ENCODE peak calls at places on chromosomes 6 and 20, in five cellular contexts. S, E, F, H and P are unnamed samples.

GRCh38 chr6:38604700-38605099 is 35.0 kb downstream of the BTBD9 start:
- DNase-seq in S (peak), H (no peak), E (peak), F (no peak), P (peak)

GRCh38 chr6:22306741-22307466 is 10.1 kb upstream of the PRL start:
- DNase-seq in H (no peak), E (no peak), S (no peak), F (no peak), P (no peak)

GRCh38 chr6:155333414-155333813 is 19.1 kb upstream of the TFB1M start:
- DNase-seq in S (no peak), H (peak), F (no peak), E (no peak), P (no peak)

GRCh38 chr6:107665386-107665785 is 158.7 kb downstream of the SCML4 start:
- DNase-seq in E (no peak), F (no peak), S (no peak), H (no peak), P (peak)

GRCh38 chr6:126657556-126658129 is 317.7 kb downstream of the CENPW start:
- DNase-seq in E (peak), F (no peak), S (peak), H (no peak), P (peak)

GRCh38 chr6:331622-332521 is 39.6 kb downstream of the DUSP22 start:
- DNase-seq in E (no peak), S (no peak), H (peak), F (no peak), P (no peak)

GRCh38 chr6:81148726-81149125 is 603.8 kb downstream of the TENT5A start:
- DNase-seq in H (no peak), F (no peak), E (no peak), S (no peak), P (no peak)

GRCh38 chr6:140434761-140435160 is 1060.3 kb upstream of the CITED2 start:
- DNase-seq in H (no peak), E (no peak), F (no peak), S (no peak), P (peak)

GRCh38 chr6:93794161-93794560 is 374.8 kb upstream of the EPHA7 start:
- DNase-seq in F (no peak), H (no peak), S (no peak), E (no peak), P (no peak)

DNA sequence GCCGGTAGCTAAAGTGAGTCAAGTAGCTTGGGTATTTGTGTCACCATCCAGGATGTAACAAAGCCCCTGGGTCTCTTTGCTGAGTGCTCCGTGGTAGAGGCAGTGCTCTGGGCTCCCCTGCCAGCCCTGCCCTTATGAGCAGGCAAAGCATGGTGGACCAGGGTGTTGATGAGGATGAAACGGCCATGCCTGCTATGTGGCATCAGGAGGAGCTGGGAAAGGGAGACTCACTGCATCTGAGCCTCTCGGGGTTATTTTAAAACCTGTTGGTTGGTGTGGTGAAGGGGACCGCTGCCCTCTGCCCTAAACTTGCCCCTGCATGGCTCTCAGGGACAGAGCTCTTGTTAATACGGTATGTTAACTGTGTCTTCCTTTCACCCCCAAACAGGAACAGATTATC is 143.1 kb downstream of the DTNBP1 start:
- DNase-seq in S (no peak), E (no peak), H (no peak), F (no peak), P (no peak)
- H3K4me2 ChIP-seq in S (no peak), E (no peak), H (no peak), F (no peak), P (no peak)

DNA sequence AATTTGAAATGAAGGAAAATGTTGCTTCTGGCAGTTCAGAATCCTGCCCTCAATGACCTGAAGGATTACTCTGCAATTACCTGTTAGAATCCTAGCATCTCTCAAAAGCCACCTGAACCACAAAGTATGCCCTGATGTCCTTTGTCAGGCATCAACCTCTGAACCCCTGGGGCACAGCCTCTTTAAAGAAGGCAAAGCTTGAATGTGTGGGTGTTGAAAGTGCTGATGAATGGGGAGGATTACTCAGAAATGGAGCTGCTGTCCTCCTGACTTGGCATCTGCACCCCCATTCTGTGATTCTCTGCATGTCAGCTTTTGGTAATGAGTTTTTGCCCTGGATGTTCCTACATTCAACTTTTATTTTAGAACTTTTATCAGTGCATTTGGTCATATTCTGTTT is 179.2 kb downstream of the PKHD1 start:
- DNase-seq in S (no peak), F (no peak), E (no peak), H (no peak), P (no peak)
- TF ChIP-seq BHLHE40 in S (no peak), F (no peak), E (no peak), H (no peak), P (no peak)

GRCh38 chr20:36644713-36645109 is 1.3 kb downstream of the SLA2 start:
- DNase-seq in H (no peak), E (no peak), F (no peak), S (no peak), P (no peak)

GRCh38 chr20:36645353-36645752 is 643 bp downstream of the SLA2 start:
- DNase-seq in S (no peak), H (no peak), E (no peak), F (no peak), P (no peak)

GRCh38 chr20:36647194-36648121 is 1.5 kb upstream of the SLA2 start:
- DNase-seq in E (peak), H (no peak), F (no peak), S (no peak), P (no peak)

GRCh38 chr20:36645998-36646397 is at the start of gene SLA2:
- DNase-seq in E (no peak), H (no peak), S (no peak), F (no peak), P (no peak)

DNA sequence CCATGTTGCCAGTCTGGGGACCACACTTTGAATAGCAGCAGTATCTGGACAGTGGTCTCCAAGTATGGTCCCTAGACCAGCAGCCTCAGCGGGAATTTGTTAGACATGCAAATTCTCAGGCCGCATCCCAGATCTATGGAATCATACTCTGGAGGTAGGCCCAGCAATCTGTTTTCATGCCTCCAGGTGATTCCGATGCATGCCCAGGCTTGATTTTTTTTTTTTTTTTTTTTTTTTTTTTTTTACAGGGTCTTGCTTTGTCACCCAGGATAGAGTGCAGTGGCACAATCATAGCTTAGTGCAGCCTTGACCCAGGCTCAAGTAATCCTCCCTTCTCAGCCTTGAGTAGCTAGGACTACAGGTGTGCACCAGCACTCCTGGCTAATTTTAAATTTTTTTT is 682 bp upstream of the SLA2 start:
- DNase-seq in E (no peak), H (no peak), F (no peak), S (no peak), P (no peak)
- H3K4me2 ChIP-seq in E (no peak), H (no peak), F (no peak), S (no peak), P (no peak)

GRCh38 chr6:43900560-43901329 is 130.7 kb downstream of the VEGFA start:
- DNase-seq in H (no peak), E (peak), F (no peak), S (no peak), P (no peak)
- TF ChIP-seq BHLHE40 in H (no peak), E (no peak), F (no peak), S (no peak), P (no peak)

GRCh38 chr6:26158581-26159416 is 71.6 kb downstream of the HFE start:
- DNase-seq in S (peak), F (peak), H (peak), E (no peak), P (peak)

GRCh38 chr6:26156105-26156849 is 69.0 kb downstream of the HFE start:
- DNase-seq in S (peak), E (peak), H (peak), F (peak), P (peak)

GRCh38 chr6:26157838-26158580 is 70.8 kb downstream of the HFE start:
- DNase-seq in H (peak), S (peak), E (peak), F (peak), P (peak)

GRCh38 chr6:26156850-26157149 is 69.6 kb downstream of the HFE start:
- DNase-seq in E (no peak), F (no peak), S (no peak), H (no peak), P (no peak)

DNA sequence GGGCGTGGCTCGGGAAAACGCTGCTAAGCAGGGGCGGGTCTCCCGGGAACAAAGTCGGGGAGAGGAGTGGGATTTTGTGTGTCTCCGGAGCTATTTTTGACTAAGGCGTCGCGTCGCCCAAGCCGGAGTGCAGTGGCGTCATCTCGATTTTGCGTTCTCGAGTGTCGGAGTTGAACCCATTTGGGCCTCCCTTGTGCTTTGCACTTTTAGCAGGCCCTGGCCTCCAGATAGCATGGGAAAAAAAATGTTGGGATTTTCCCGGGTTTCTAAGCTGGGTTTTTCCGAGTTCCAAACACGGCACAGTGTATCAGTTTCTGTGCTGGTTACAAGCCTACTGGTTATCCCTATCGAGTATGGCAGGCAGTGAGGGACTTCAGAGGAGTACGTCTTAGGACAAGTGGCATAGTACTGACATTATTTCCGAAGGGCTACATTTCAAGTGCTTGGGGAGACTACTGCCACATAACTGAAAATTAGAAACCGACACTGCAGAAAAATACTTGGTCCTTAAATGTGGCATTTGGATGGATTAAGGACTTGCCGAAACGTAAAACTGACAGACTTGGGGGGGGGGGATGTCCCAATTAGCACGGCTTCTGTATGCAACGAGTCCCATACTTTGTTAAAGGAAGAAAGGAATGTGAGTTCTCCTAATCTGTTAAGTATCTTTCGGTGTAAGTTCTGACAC is 70.1 kb downstream of the HFE start:
- DNase-seq in S (no peak), F (peak), E (no peak), H (no peak), P (peak)
- H3K4me2 ChIP-seq in S (peak), F (peak), E (peak), H (peak), P (peak)

GRCh38 chr6:104881964-104882668 is 22.4 kb upstream of the HACE1 start:
- DNase-seq in F (no peak), H (no peak), E (no peak), S (no peak), P (no peak)

GRCh38 chr6:104884867-104885517 is 25.3 kb upstream of the HACE1 start:
- DNase-seq in E (no peak), H (no peak), F (no peak), S (no peak), P (no peak)

GRCh38 chr6:104885518-104886043 is 25.9 kb upstream of the HACE1 start:
- DNase-seq in F (no peak), S (no peak), E (no peak), H (no peak), P (no peak)

GRCh38 chr6:104888066-104888465 is 28.3 kb upstream of the HACE1 start:
- DNase-seq in F (no peak), H (no peak), E (no peak), S (no peak), P (no peak)

DNA sequence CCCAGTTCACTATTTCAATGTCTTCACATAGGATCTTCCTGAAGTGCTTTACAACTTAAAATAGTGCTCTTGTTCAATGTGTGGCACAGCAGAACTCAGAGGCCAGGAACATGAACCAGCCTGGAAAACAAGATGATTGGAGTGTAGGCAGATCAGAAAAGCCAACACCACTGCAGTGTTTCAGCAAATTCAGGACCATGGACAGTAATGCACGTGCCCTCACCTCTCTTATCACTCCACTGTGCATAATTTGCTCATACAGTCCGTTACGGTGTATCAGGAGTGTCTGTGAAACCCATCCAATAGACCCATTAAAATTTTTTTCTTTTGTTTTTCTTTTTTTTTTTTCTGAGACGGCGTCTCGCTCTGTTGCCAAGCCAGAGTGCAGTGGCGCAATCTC is 27.6 kb upstream of the HACE1 start:
- DNase-seq in H (no peak), E (peak), S (peak), F (peak), P (peak)
- TF ChIP-seq BHLHE40 in H (peak), E (peak), S (no peak), F (peak), P (peak)

GRCh38 chr6:157300006-157300405 is 23.3 kb downstream of the TMEM242 start:
- DNase-seq in E (no peak), S (no peak), F (no peak), H (no peak), P (no peak)
- H3K4me2 ChIP-seq in E (no peak), S (no peak), F (no peak), H (no peak), P (no peak)